ENCODE peak calls at places on chromosome 3, in eight cellular contexts. L is spleen, W is heart left ventricle, X is PC-9, B is brain microvascular endothelial cell, T is OCI-LY7, F is tibial artery, J is Peyer's patch. O is an unnamed sample. For H3K36me3, the result is how much of the 10 kb centered on the place peaks cover.

GRCh38 chr3:119236756-119237155 is 3.9 kb downstream of the B4GALT4 start:
- DNase-seq in L (peak), B (no peak), W (no peak), T (no peak), X (no peak), J (peak), F (no peak), O (no peak)

GRCh38 chr3:25849641-25850040 is 59.8 kb downstream of the OXSM start:
- DNase-seq in J (no peak), X (no peak), T (no peak), W (no peak), F (no peak), B (no peak), L (no peak), O (no peak)

GRCh38 chr3:42836545-42837123 is 27.4 kb downstream of the ACKR2 start:
- DNase-seq in X (no peak), F (no peak), W (no peak), T (no peak), L (no peak), J (no peak), B (no peak), O (no peak)

GRCh38 chr3:57952208-57952631 is 56.0 kb upstream of the FLNB start:
- DNase-seq in F (peak), T (no peak), J (no peak), L (peak), B (peak), X (no peak), W (peak), O (peak)

GRCh38 chr3:184937611-184938010 is 125.6 kb downstream of the VPS8 start:
- DNase-seq in X (no peak), B (no peak), T (no peak), W (no peak), J (no peak), F (no peak), L (no peak), O (no peak)

GRCh38 chr3:53554559-53555511 is 60.4 kb downstream of the CACNA1D start:
- DNase-seq in B (no peak), L (no peak), F (no peak), W (no peak), T (no peak), X (no peak), J (no peak), O (no peak)

GRCh38 chr3:156382458-156383346 is 172.2 kb downstream of the SSR3 start:
- DNase-seq in X (peak), F (no peak), B (peak), L (no peak), T (peak), J (no peak), W (no peak), O (no peak)

GRCh38 chr3:13506239-13506638 is 26.1 kb downstream of the HDAC11 start:
- DNase-seq in F (no peak), L (no peak), B (no peak), J (no peak), W (no peak), X (no peak), T (no peak), O (no peak)

GRCh38 chr3:112308151-112308911 is 14.3 kb upstream of the SLC9C1 start:
- DNase-seq in W (no peak), B (peak), F (no peak), L (no peak), T (no peak), J (no peak), X (no peak), O (no peak)

GRCh38 chr3:21665444-21665843 is 85.6 kb downstream of the ZNF385D start:
- DNase-seq in F (no peak), L (no peak), W (no peak), J (no peak), X (peak), T (no peak), B (no peak), O (no peak)

GRCh38 chr3:159632847-159633246 is 355.8 kb upstream of the IL12A start:
- DNase-seq in J (no peak), F (no peak), X (peak), T (no peak), L (no peak), B (no peak), W (no peak), O (no peak)

GRCh38 chr3:122932251-122932967 is 95.2 kb downstream of the SEMA5B start:
- DNase-seq in B (peak), X (no peak), T (no peak), J (no peak), W (no peak), F (no peak), L (peak), O (no peak)

GRCh38 chr3:172770382-172770781 is 19.9 kb downstream of the ECT2 start:
- DNase-seq in B (no peak), J (no peak), T (no peak), X (no peak), F (no peak), W (no peak), L (no peak), O (no peak)

GRCh38 chr3:113541519-113541918 is 9.2 kb downstream of the SIDT1 start:
- DNase-seq in F (no peak), L (no peak), W (no peak), J (no peak), X (no peak), B (no peak), T (no peak), O (no peak)

GRCh38 chr3:185999221-185999620 is 61.4 kb upstream of the TRA2B start:
- DNase-seq in W (no peak), B (no peak), F (no peak), T (no peak), L (no peak), J (no peak), X (no peak), O (no peak)

GRCh38 chr3:161925749-161926360 is 429.2 kb downstream of the OTOL1 start:
- DNase-seq in B (no peak), L (no peak), W (no peak), X (no peak), J (no peak), F (no peak), T (no peak), O (no peak)

GRCh38 chr3:63611382-63611781 is 41.1 kb upstream of the SNTN start:
- DNase-seq in W (no peak), L (no peak), B (no peak), T (no peak), X (no peak), J (no peak), F (no peak), O (no peak)

GRCh38 chr3:9468460-9468859 is 71.0 kb downstream of the SETD5 start:
- DNase-seq in B (peak), X (no peak), W (no peak), L (no peak), T (no peak), F (no peak), J (no peak), O (no peak)

GRCh38 chr3:32423956-32424558 is 32.4 kb downstream of the CMTM7 start:
- DNase-seq in J (peak), T (peak), B (no peak), F (no peak), L (peak), X (no peak), W (no peak), O (no peak)

GRCh38 chr3:170703121-170703588 is 117.3 kb upstream of the SLC7A14 start:
- DNase-seq in B (peak), F (no peak), T (no peak), W (no peak), J (no peak), X (no peak), L (no peak), O (no peak)

GRCh38 chr3:42067324-42067723 is 23.8 kb upstream of the TRAK1 start:
- DNase-seq in F (no peak), B (peak), L (no peak), T (peak), W (no peak), X (no peak), J (no peak), O (no peak)

GRCh38 chr3:124217542-124217941 is 225.6 kb upstream of the ROPN1 start:
- DNase-seq in J (no peak), F (no peak), T (peak), L (no peak), W (peak), X (peak), B (peak), O (peak)

GRCh38 chr3:174931473-174931872 is 72.3 kb downstream of the NAALADL2 start:
- DNase-seq in X (no peak), L (no peak), J (no peak), F (no peak), W (no peak), T (no peak), B (no peak), O (no peak)

GRCh38 chr3:59262076-59262498 is 212.3 kb upstream of the CFAP20DC start:
- DNase-seq in X (no peak), W (no peak), B (no peak), T (peak), L (no peak), F (no peak), J (no peak), O (no peak)

GRCh38 chr3:15181964-15182363 is 24.1 kb upstream of the CAPN7 start:
- DNase-seq in L (no peak), J (no peak), B (no peak), W (no peak), F (no peak), T (no peak), X (no peak), O (no peak)

GRCh38 chr3:138916824-138917223 is 30.1 kb downstream of the FOXL2 start:
- DNase-seq in F (no peak), J (no peak), B (no peak), T (no peak), W (no peak), L (no peak), X (peak), O (no peak)

GRCh38 chr3:55090310-55090709 is 162.5 kb upstream of the LRTM1 start:
- DNase-seq in W (no peak), L (no peak), J (no peak), T (no peak), X (peak), B (no peak), F (no peak), O (no peak)
- H3K4me3 ChIP-seq in W (no peak), L (no peak), J (no peak), T (no peak), X (no peak), B (no peak), F (no peak), O (no peak)

GRCh38 chr3:73432021-73432722 is 192.6 kb downstream of the PDZRN3 start:
- DNase-seq in J (no peak), X (no peak), L (no peak), F (no peak), W (no peak), B (peak), T (peak), O (no peak)

GRCh38 chr3:73432723-73433032 is 192.1 kb downstream of the PDZRN3 start:
- DNase-seq in B (no peak), X (no peak), F (no peak), J (no peak), T (no peak), W (no peak), L (no peak), O (no peak)

GRCh38 chr3:73433079-73433478 is 191.7 kb downstream of the PDZRN3 start:
- DNase-seq in J (no peak), L (no peak), X (no peak), F (no peak), T (no peak), W (no peak), B (no peak), O (no peak)

GRCh38 chr3:73435055-73435454 is 189.7 kb downstream of the PDZRN3 start:
- DNase-seq in X (no peak), L (no peak), B (no peak), F (no peak), T (no peak), W (no peak), J (no peak), O (no peak)

GRCh38 chr3:73433681-73434080 is 191.1 kb downstream of the PDZRN3 start:
- DNase-seq in W (no peak), J (no peak), F (no peak), T (no peak), X (no peak), B (no peak), L (no peak), O (no peak)
- TF ChIP-seq CTCF in W (no peak), J (no peak), F (no peak), T (no peak), X (no peak), B (no peak), L (no peak), O (no peak)

GRCh38 chr3:127577448-127577847 is 13.1 kb downstream of the TPRA1 start:
- DNase-seq in X (no peak), L (no peak), B (no peak), W (no peak), F (no peak), J (no peak), T (no peak), O (no peak)

GRCh38 chr3:127580327-127581060 is 10.0 kb downstream of the TPRA1 start:
- DNase-seq in B (no peak), J (no peak), F (no peak), T (no peak), W (no peak), L (no peak), X (no peak), O (no peak)

GRCh38 chr3:127578802-127579201 is 11.7 kb downstream of the TPRA1 start:
- DNase-seq in J (no peak), L (no peak), T (no peak), F (no peak), B (no peak), X (no peak), W (no peak), O (no peak)

GRCh38 chr3:127574880-127575878 is 15.4 kb downstream of the TPRA1 start:
- DNase-seq in X (peak), L (peak), W (peak), T (peak), F (peak), J (peak), B (peak), O (peak)

GRCh38 chr3:127578168-127578567 is 12.4 kb downstream of the TPRA1 start:
- DNase-seq in B (no peak), X (no peak), W (no peak), L (no peak), T (no peak), F (no peak), J (no peak), O (no peak)
- H3K36me3 ChIP-seq in B (under half), X (under half), W (under half), L (under half), T (under half), F (half or more), J (under half), O (under half)

GRCh38 chr3:197022405-197023231 is 7.0 kb downstream of the MELTF start:
- DNase-seq in J (peak), W (no peak), X (no peak), L (no peak), T (peak), B (no peak), F (no peak), O (no peak)
- H3K4me3 ChIP-seq in J (no peak), W (no peak), X (no peak), L (peak), T (peak), B (no peak), F (no peak), O (no peak)

DNA sequence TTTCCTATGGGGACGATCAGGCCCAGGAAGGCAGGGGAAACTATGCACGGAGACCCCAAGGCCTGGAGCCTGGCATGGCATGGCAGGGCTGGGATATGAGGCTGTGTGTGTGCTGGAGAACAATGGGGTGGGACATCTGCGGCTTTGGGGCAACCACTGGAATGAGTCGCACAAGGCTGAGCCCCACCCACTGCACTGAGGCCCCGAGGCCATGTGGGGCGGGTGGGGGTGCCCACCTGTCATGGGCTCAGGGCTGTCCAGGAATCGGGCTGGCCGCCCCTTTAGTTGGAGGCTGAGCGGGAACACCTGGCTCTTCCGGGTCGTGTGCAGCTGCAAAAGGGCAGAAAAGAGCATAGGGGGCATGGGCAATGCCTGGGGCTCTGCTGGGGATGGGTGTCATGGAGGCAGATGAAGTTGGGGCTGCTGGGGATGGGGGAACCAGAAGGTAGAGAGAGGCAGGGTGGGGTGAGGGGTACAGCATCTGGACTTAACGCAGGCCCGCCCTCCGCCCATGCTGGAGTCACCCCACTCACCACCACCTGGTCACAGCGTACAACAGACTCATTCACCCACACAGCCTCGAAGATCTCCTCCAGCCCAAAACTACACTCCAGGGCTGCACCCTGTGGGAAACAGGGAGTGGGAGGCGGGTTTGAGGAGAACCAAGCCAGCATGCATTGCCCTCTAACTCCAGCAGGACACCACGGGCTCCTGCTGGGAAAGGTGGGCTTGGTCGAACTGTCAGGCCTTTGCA is 31.1 kb downstream of the PLXND1 start:
- DNase-seq in W (no peak), T (no peak), X (no peak), B (no peak), J (no peak), F (no peak), L (no peak), O (no peak)
- TF ChIP-seq CTCF in W (no peak), T (no peak), X (no peak), B (peak), J (no peak), F (no peak), L (no peak), O (peak)

DNA sequence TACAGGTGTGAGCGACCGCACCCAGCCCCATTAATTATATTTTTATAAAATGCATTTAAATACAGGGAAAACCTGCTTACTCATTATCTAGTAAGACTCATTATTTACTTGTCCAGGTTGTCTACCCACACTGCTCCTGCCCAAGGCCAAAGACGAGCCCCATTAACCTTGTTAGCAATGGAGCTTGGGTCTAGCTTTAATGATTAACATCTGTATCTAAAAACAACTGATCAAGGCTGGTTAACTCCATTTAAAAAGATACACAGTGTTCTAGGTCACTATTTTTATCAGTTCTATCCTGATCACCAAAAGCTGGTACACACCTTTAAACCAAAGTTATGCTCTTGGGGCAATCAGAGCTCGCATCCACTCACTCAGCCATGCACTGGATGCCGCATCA is 10.4 kb upstream of the NCKIPSD start:
- DNase-seq in F (no peak), W (no peak), T (no peak), X (no peak), B (no peak), L (no peak), J (no peak), O (peak)
- H3K36me3 ChIP-seq in F (half or more), W (under half), T (half or more), X (under half), B (half or more), L (half or more), J (half or more), O (under half)

DNA sequence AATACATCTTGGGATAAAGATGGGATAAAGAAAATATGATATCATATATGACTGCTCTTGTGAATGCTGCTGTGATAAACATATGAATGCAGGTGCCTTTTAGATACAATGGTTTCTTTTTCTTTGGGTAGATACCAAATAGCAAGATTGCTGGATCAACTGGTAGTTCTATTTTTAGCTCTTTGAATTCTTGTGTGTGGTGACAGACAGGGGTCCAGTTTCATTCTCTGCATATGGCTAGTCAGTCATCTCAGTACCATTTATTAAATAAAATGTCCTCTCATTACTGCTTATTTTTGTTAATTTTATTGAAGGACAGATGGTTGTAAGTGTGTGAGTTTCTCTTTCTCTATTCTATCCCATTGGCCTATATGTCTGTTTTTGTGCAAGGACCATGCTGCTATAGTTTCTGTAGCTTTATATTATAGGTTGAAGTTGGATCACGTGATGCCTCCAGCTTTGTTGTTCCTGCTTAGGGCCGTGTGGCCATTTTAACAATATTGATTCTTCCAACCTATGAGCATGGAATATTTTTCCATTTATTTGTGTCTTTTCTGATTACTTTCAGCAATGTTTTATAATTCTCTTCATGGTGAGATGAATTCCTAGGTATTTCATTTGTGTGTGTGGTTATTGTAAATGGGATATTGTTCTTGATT is 1089.8 kb upstream of the CADM2 start:
- DNase-seq in W (no peak), X (no peak), L (no peak), F (no peak), T (no peak), J (no peak), B (no peak), O (no peak)
- H3K4me3 ChIP-seq in W (no peak), X (no peak), L (no peak), F (no peak), T (no peak), J (no peak), B (no peak), O (no peak)

DNA sequence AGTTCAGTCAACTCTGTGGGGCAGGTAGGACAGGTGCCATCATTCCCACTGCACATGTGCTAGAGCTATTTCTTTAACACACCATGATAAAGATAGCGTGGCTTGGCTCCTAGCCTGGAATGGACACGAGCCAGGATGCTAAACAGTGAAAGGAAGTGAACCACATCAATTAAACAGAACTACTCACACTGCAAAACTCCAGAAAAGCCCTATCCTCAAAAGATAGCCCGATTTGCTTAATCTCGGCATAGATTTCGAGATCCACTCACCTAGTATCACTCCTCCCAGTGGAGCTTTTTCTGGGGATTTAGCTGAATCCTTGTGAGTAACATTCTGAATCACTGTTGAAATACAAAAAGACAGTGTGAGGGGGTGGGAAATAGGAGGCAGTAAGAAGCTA is 118.0 kb downstream of the ABI3BP start:
- DNase-seq in X (peak), W (peak), F (no peak), J (no peak), L (no peak), B (peak), T (no peak), O (no peak)
- TF ChIP-seq CTCF in X (no peak), W (no peak), F (no peak), J (no peak), L (no peak), B (no peak), T (no peak), O (no peak)

GRCh38 chr3:188875413-188875812 is 296.4 kb upstream of the TPRG1 start:
- DNase-seq in T (no peak), J (no peak), F (no peak), W (no peak), X (no peak), L (no peak), B (no peak), O (no peak)
- H3K36me3 ChIP-seq in T (under half), J (under half), F (half or more), W (under half), X (under half), L (under half), B (under half), O (under half)

DNA sequence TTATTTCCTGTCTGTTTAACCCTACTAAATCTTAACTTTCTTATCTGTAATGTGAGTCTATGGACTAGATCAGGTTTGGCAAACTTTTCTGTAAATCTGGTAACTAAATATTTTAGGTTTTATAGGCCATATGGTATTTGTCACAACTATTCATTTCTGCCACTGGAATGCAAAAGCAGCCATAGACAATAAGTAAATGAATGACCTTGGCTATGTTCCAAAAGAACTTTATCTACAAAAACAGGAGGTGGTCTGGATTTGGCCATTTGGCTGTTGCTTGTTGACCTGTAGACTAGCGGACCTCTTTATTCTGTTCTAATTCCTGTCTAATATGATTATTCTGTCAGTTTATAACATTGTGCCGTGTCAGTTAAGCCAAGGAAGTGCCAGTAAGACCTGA is 314.2 kb downstream of the LPP start:
- DNase-seq in W (no peak), L (no peak), B (no peak), T (no peak), X (no peak), F (no peak), J (no peak), O (no peak)
- H3K4me3 ChIP-seq in W (no peak), L (no peak), B (no peak), T (no peak), X (no peak), F (no peak), J (no peak), O (no peak)